ENCODE peak calls at places on chromosomes 11 and 22, in ten cellular contexts. W is fibroblast of lung, C is left ventricle myocardium inferior, V is heart left ventricle, G is stomach, K is GM23248, R is esophagus squamous epithelium, Z is pancreas, J is HepG2, B is sigmoid colon. A is an unnamed sample. For H3K4me1, the result is how much of the 10 kb centered on the place peaks cover.

GRCh38 chr22:48591286-48592065 is 1236.2 kb downstream of the BRD1 start:
- DNase-seq in W (no peak), C (no peak), V (no peak), G (no peak), K (no peak), R (no peak), Z (peak), J (no peak), B (no peak), A (no peak)

GRCh38 chr11:94032066-94032465 is 10.9 kb downstream of the HEPHL1 start:
- DNase-seq in W (no peak), C (peak), V (peak), G (no peak), K (no peak), R (no peak), Z (no peak), J (no peak), B (no peak), A (no peak)

GRCh38 chr11:69797737-69798528 is 21.3 kb downstream of the FGF3 start:
- DNase-seq in W (no peak), C (no peak), V (no peak), G (no peak), K (no peak), R (no peak), Z (no peak), J (no peak), B (no peak), A (no peak)

GRCh38 chr11:121870202-121871045 is 245.6 kb downstream of the BLID start:
- DNase-seq in W (peak), C (no peak), V (peak), G (no peak), K (peak), R (no peak), Z (no peak), J (peak), B (no peak), A (no peak)

GRCh38 chr11:30422828-30423648 is 100.1 kb downstream of the ARL14EP start:
- DNase-seq in W (no peak), C (no peak), V (no peak), G (peak), K (no peak), R (no peak), Z (peak), J (no peak), B (no peak), A (no peak)

GRCh38 chr22:21026783-21027692 is 5.3 kb downstream of the SLC7A4 start:
- DNase-seq in W (peak), C (peak), V (no peak), G (no peak), K (peak), R (no peak), Z (no peak), J (no peak), B (no peak), A (peak)

GRCh38 chr11:70523384-70524095 is 125.2 kb downstream of the CTTN start:
- DNase-seq in W (no peak), C (no peak), V (no peak), G (no peak), K (no peak), R (no peak), Z (no peak), J (no peak), B (no peak), A (no peak)

GRCh38 chr11:87097582-87097981 is 59.8 kb downstream of the TMEM135 start:
- DNase-seq in W (peak), C (no peak), V (peak), G (peak), K (peak), R (no peak), Z (no peak), J (peak), B (no peak), A (no peak)

GRCh38 chr11:1771700-1772099 is 8.0 kb upstream of the CTSD start:
- DNase-seq in W (peak), C (no peak), V (no peak), G (peak), K (peak), R (no peak), Z (no peak), J (no peak), B (peak), A (no peak)
- H3K4me1 ChIP-seq in W (under half), C (under half), V (under half), G (under half), K (under half), R (under half), Z (under half), J (under half), B (under half), A (under half)

GRCh38 chr22:37454857-37455686 is 27.8 kb upstream of the ELFN2 start:
- DNase-seq in W (peak), C (no peak), V (no peak), G (peak), K (peak), R (no peak), Z (no peak), J (peak), B (no peak), A (no peak)
- H3K4me1 ChIP-seq in W (under half), C (under half), V (under half), G (under half), K (under half), R (under half), Z (under half), J (under half), B (under half), A (under half)

GRCh38 chr11:120055646-120056045 is 82.3 kb downstream of the TRIM29 start:
- DNase-seq in W (peak), C (no peak), V (no peak), G (no peak), K (no peak), R (no peak), Z (no peak), J (no peak), B (no peak), A (no peak)

GRCh38 chr11:120058931-120059330 is 79.0 kb downstream of the TRIM29 start:
- DNase-seq in W (no peak), C (no peak), V (no peak), G (no peak), K (no peak), R (no peak), Z (no peak), J (no peak), B (no peak), A (no peak)

GRCh38 chr11:120057595-120058581 is 80.0 kb downstream of the TRIM29 start:
- DNase-seq in W (peak), C (no peak), V (no peak), G (no peak), K (peak), R (no peak), Z (no peak), J (peak), B (no peak), A (no peak)

GRCh38 chr11:120056301-120057027 is 81.4 kb downstream of the TRIM29 start:
- DNase-seq in W (no peak), C (no peak), V (no peak), G (no peak), K (no peak), R (no peak), Z (no peak), J (no peak), B (no peak), A (no peak)

DNA sequence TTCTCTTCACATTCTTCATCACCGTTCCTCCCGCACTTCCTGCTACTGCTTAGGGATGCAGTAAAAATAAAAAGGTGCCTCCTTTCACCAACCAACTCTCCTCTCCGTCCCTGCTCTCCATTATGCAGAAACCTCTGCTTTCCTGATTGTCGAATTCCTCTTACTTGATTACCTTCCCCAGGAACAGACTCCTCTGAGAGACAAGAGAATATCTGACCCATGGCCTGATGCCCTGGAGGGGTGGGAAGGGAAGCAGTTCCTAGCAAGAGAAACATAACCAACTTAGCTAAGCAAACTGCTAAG is 80.9 kb downstream of the TRIM29 start:
- DNase-seq in W (no peak), C (no peak), V (no peak), G (no peak), K (no peak), R (no peak), Z (no peak), J (no peak), B (no peak), A (no peak)
- H3K4me1 ChIP-seq in W (under half), C (under half), V (under half), G (under half), K (under half), R (under half), Z (under half), J (under half), B (under half), A (under half)

GRCh38 chr11:12801976-12802375 is 127.8 kb downstream of the TEAD1 start:
- DNase-seq in W (no peak), C (no peak), V (no peak), G (no peak), K (no peak), R (no peak), Z (no peak), J (no peak), B (no peak), A (no peak)

GRCh38 chr11:12799373-12799835 is 125.2 kb downstream of the TEAD1 start:
- DNase-seq in W (peak), C (no peak), V (no peak), G (no peak), K (no peak), R (no peak), Z (no peak), J (no peak), B (no peak), A (no peak)

GRCh38 chr11:12797996-12798395 is 123.8 kb downstream of the TEAD1 start:
- DNase-seq in W (no peak), C (no peak), V (no peak), G (no peak), K (no peak), R (no peak), Z (no peak), J (no peak), B (no peak), A (no peak)

GRCh38 chr11:12798609-12799011 is 124.4 kb downstream of the TEAD1 start:
- DNase-seq in W (peak), C (no peak), V (no peak), G (no peak), K (no peak), R (no peak), Z (no peak), J (no peak), B (peak), A (no peak)

GRCh38 chr11:12800032-12800671 is 125.9 kb downstream of the TEAD1 start:
- DNase-seq in W (peak), C (no peak), V (no peak), G (peak), K (peak), R (no peak), Z (no peak), J (peak), B (no peak), A (no peak)
- H3K4me1 ChIP-seq in W (under half), C (half or more), V (under half), G (half or more), K (under half), R (under half), Z (half or more), J (half or more), B (half or more), A (under half)

GRCh38 chr22:26570864-26571525 is 18.9 kb downstream of the TPST2 start:
- DNase-seq in W (no peak), C (peak), V (no peak), G (no peak), K (no peak), R (no peak), Z (no peak), J (no peak), B (no peak), A (no peak)
- H3K4me1 ChIP-seq in W (under half), C (half or more), V (under half), G (under half), K (under half), R (under half), Z (under half), J (under half), B (under half), A (under half)

GRCh38 chr22:45538284-45538683 is 35.6 kb downstream of the FBLN1 start:
- DNase-seq in W (no peak), C (no peak), V (no peak), G (no peak), K (no peak), R (no peak), Z (no peak), J (no peak), B (no peak), A (no peak)
- H3K4me1 ChIP-seq in W (under half), C (under half), V (under half), G (under half), K (under half), R (half or more), Z (under half), J (under half), B (under half), A (under half)

GRCh38 chr22:24159650-24160049 is 21.6 kb upstream of the SUSD2 start:
- DNase-seq in W (no peak), C (no peak), V (no peak), G (no peak), K (no peak), R (no peak), Z (no peak), J (no peak), B (no peak), A (no peak)

GRCh38 chr22:24161909-24162308 is 19.4 kb upstream of the SUSD2 start:
- DNase-seq in W (no peak), C (peak), V (no peak), G (peak), K (no peak), R (no peak), Z (peak), J (no peak), B (peak), A (no peak)

GRCh38 chr22:24161485-24161884 is 19.8 kb upstream of the SUSD2 start:
- DNase-seq in W (no peak), C (no peak), V (no peak), G (no peak), K (no peak), R (no peak), Z (no peak), J (no peak), B (no peak), A (no peak)

GRCh38 chr22:24162377-24162927 is 18.8 kb upstream of the SUSD2 start:
- DNase-seq in W (no peak), C (no peak), V (no peak), G (no peak), K (no peak), R (no peak), Z (no peak), J (no peak), B (no peak), A (no peak)

DNA sequence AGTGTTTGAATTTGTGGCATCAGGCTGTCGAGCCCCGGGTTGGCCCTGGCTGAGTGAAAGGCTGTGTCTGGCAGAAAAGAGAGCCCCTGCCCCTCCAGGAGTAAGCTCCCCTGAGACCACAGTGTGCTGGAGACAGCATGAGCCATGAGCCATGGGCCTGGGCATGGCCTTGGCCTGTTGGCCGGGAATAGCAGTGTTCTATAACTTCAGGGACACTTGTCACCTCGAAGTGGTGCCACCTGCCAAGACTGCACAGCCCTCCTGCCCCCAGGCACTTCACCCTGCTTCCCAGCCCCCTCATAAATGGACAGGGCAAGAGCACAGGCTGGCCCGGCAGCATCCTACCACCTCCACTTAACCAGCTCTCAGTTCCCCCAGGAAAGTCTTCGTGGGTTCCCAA is 20.7 kb upstream of the SUSD2 start:
- DNase-seq in W (no peak), C (peak), V (no peak), G (no peak), K (no peak), R (no peak), Z (no peak), J (no peak), B (no peak), A (no peak)
- H3K4me1 ChIP-seq in W (under half), C (half or more), V (under half), G (half or more), K (under half), R (under half), Z (under half), J (under half), B (half or more), A (under half)

DNA sequence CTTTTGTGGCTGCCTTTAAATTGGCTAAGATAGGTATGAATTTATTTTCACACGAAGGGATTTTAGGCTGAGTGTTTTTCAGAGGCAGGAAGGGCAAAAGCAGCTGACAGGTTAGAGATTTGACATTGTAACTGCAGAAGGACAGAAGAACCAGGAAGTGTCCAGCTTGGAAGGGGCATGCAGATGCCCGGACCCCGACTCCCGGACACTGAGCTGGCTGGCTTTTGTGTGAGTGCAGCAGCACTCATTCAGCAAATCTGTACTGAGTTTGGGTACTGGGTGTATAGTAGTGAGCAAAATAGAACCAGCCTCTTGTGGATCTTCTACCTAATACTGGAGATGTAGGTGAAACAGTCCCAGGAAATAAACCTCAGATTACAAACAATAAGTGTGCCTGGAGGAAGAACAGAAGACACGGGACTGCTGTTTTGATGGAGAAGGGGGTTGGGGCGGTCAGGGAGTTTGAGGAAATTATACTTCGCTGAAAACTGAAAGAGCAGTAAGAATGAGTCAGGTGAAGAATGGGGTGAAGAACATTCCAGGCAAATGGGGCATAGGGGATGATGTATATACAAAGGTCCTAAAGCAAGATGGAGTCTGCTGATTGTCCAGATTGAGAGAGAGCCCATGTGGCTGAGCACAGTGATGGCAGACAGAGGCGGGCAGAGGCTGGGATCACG is 64.6 kb downstream of the PPFIBP2 start:
- DNase-seq in W (no peak), C (no peak), V (no peak), G (no peak), K (peak), R (no peak), Z (no peak), J (no peak), B (no peak), A (no peak)
- H3K4me1 ChIP-seq in W (under half), C (half or more), V (under half), G (half or more), K (under half), R (half or more), Z (under half), J (half or more), B (under half), A (under half)

A was measured in ovary.